ENCODE peak calls at places on chromosomes 2 and 18, in six cellular contexts. N is breast epithelium; T is transverse colon; X is CD8-positive, alpha-beta memory T cell; P is epithelial cell of esophagus; Q is astrocyte of the spinal cord. O is an unnamed sample.

GRCh38 chr2:85929096-85930044 is 40.6 kb upstream of the ST3GAL5 start:
- DNase-seq in N (no peak), X (no peak), T (no peak), P (no peak), Q (no peak), O (no peak)

GRCh38 chr2:8580316-8581047 is 101.4 kb upstream of the ID2 start:
- DNase-seq in X (no peak), Q (no peak), N (no peak), P (no peak), T (no peak), O (no peak)

GRCh38 chr2:205808493-205809121 is 126.3 kb downstream of the NRP2 start:
- DNase-seq in Q (no peak), T (no peak), N (no peak), P (no peak), X (no peak), O (no peak)

GRCh38 chr2:168119519-168120141 is 127.8 kb downstream of the STK39 start:
- DNase-seq in N (no peak), X (no peak), Q (peak; percentile 78), T (no peak), P (peak; percentile 73), O (no peak)

GRCh38 chr2:100611079-100612029 is 48.6 kb downstream of the PDCL3 start:
- DNase-seq in X (no peak), Q (no peak), P (no peak), T (no peak), N (no peak), O (no peak)

GRCh38 chr2:38552259-38552658 is 50.5 kb downstream of the HNRNPLL start:
- DNase-seq in Q (no peak), T (no peak), X (no peak), P (no peak), N (no peak), O (no peak)

GRCh38 chr2:240557101-240557751 is 562 bp downstream of the ANKMY1 start:
- DNase-seq in X (no peak), Q (no peak), N (no peak), P (no peak), T (peak; percentile 15), O (no peak)

GRCh38 chr2:236919209-236919608 is 166.5 kb upstream of the COPS8 start:
- DNase-seq in T (no peak), N (no peak), X (no peak), P (peak; percentile 76), Q (peak; percentile 14), O (peak; percentile 26)

GRCh38 chr2:159516241-159516758 is 100.0 kb downstream of the BAZ2B start:
- DNase-seq in Q (peak; percentile 59), N (no peak), P (peak; percentile 89), T (peak; percentile 23), X (no peak), O (no peak)

GRCh38 chr2:23595601-23596251 is 210.7 kb downstream of the KLHL29 start:
- DNase-seq in Q (peak; percentile 78), X (no peak), P (no peak), T (no peak), N (no peak), O (peak; percentile 40)

GRCh38 chr2:216710531-216711282 is 15.4 kb upstream of the IGFBP5 start:
- DNase-seq in Q (no peak), N (no peak), X (no peak), T (no peak), P (no peak), O (no peak)

GRCh38 chr2:141015339-141016047 is 1115.3 kb downstream of the LRP1B start:
- DNase-seq in N (no peak), P (no peak), Q (peak; percentile 76), T (no peak), X (no peak), O (no peak)

GRCh38 chr2:237752761-237753165 is 45.8 kb upstream of the RBM44 start:
- DNase-seq in P (no peak), X (no peak), Q (no peak), T (no peak), N (no peak), O (no peak)

GRCh38 chr2:201275991-201276390 is 15.7 kb downstream of the CASP8 start:
- DNase-seq in T (no peak), P (no peak), N (no peak), X (no peak), Q (no peak), O (no peak)

GRCh38 chr2:3461781-3462492 is 57.4 kb downstream of the ADI1 start:
- DNase-seq in N (no peak), T (no peak), X (no peak), Q (peak; percentile 70), P (peak; percentile 61), O (no peak)
- H3K4me3 ChIP-seq in N (no peak overlapping the region), T (no peak overlapping the region), X (no peak overlapping the region), Q (no peak overlapping the region), P (no peak overlapping the region), O (no peak overlapping the region)

GRCh38 chr2:230852113-230852512 is 12.6 kb upstream of the ITM2C start:
- DNase-seq in T (no peak), Q (no peak), P (no peak), N (no peak), X (no peak), O (no peak)

GRCh38 chr2:230846360-230846759 is 18.4 kb upstream of the ITM2C start:
- DNase-seq in T (no peak), Q (no peak), X (no peak), P (no peak), N (no peak), O (no peak)

GRCh38 chr2:230850358-230850658 is 14.4 kb upstream of the ITM2C start:
- DNase-seq in X (no peak), P (no peak), T (no peak), Q (no peak), N (no peak), O (no peak)

GRCh38 chr2:230849633-230850357 is 14.9 kb upstream of the ITM2C start:
- DNase-seq in N (no peak), P (peak; percentile 45), X (peak; percentile 63), T (peak; percentile 61), Q (no peak), O (peak; percentile 46)

GRCh38 chr2:230847883-230848388 is 16.8 kb upstream of the ITM2C start:
- DNase-seq in T (peak; percentile 95), P (peak; percentile 78), Q (peak; percentile 82), X (peak; percentile 81), N (peak; percentile 74), O (peak; percentile 87)
- H3K4me3 ChIP-seq in T (peak overlapping the region; percentile 8), P (peak overlapping the region; percentile 4), Q (no peak overlapping the region), X (no peak overlapping the region), N (no peak overlapping the region), O (no peak overlapping the region)

GRCh38 chr2:200156140-200156858 is 150.2 kb upstream of the SPATS2L start:
- DNase-seq in X (no peak), N (no peak), P (peak; percentile 93), T (no peak), Q (peak; percentile 89), O (no peak)
- H3K4me3 ChIP-seq in X (no peak overlapping the region), N (peak overlapping the region; percentile 27), P (peak overlapping the region; percentile 19), T (peak overlapping the region; percentile 7), Q (peak overlapping the region; percentile 34), O (no peak overlapping the region)

GRCh38 chr18:10042492-10042891 is 128.7 kb downstream of the VAPA start:
- DNase-seq in Q (no peak), X (no peak), P (no peak), N (no peak), T (no peak), O (no peak)

GRCh38 chr18:10038268-10038667 is 124.5 kb downstream of the VAPA start:
- DNase-seq in X (no peak), Q (no peak), T (no peak), P (no peak), N (no peak), O (no peak)

GRCh38 chr18:10044054-10044453 is 130.2 kb downstream of the VAPA start:
- DNase-seq in T (no peak), Q (no peak), N (no peak), X (no peak), P (no peak), O (no peak)

GRCh38 chr18:10040287-10041011 is 126.6 kb downstream of the VAPA start:
- DNase-seq in Q (no peak), X (no peak), P (no peak), T (no peak), N (no peak), O (no peak)

DNA sequence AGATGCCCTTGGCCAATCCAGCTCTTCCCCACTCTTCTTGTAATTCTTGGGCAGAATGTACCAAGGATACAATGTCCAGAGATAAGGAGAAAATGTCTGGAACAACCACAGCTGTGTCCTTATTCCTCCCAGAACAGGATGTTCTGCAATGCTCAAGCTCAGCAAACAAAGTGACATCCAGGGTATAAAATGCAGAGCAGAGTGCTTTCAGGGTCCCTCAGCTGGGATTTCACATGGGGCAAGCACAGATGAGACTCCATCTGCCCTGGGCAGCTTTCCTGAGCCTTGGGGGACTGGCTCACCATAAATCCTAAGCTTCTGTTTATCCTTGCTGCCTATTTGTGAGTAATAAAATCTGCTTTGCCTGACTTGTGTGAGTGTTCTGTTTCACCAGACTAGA is 127.4 kb downstream of the VAPA start:
- DNase-seq in X (no peak), N (no peak), T (peak; percentile 55), P (no peak), Q (peak; percentile 55), O (no peak)
- H3K4me3 ChIP-seq in X (no peak overlapping the region), N (no peak overlapping the region), T (no peak overlapping the region), P (no peak overlapping the region), Q (no peak overlapping the region), O (no peak overlapping the region)

GRCh38 chr2:187580462-187581124 is 26.4 kb upstream of the TFPI start:
- DNase-seq in P (peak; percentile 69), T (no peak), X (no peak), Q (peak; percentile 87), N (no peak), O (no peak)

GRCh38 chr2:187573722-187574121 is 19.5 kb upstream of the TFPI start:
- DNase-seq in X (no peak), T (no peak), P (no peak), N (no peak), Q (no peak), O (no peak)

GRCh38 chr2:187576906-187577305 is 22.7 kb upstream of the TFPI start:
- DNase-seq in N (no peak), P (no peak), Q (no peak), T (no peak), X (no peak), O (no peak)

GRCh38 chr2:187577310-187577709 is 23.1 kb upstream of the TFPI start:
- DNase-seq in T (no peak), P (no peak), N (no peak), Q (no peak), X (no peak), O (no peak)

GRCh38 chr2:187575081-187576067 is 21.1 kb upstream of the TFPI start:
- DNase-seq in T (no peak), P (no peak), X (no peak), N (no peak), Q (peak; percentile 62), O (no peak)
- H3K4me3 ChIP-seq in T (no peak overlapping the region), P (no peak overlapping the region), X (no peak overlapping the region), N (no peak overlapping the region), Q (no peak overlapping the region), O (no peak overlapping the region)

DNA sequence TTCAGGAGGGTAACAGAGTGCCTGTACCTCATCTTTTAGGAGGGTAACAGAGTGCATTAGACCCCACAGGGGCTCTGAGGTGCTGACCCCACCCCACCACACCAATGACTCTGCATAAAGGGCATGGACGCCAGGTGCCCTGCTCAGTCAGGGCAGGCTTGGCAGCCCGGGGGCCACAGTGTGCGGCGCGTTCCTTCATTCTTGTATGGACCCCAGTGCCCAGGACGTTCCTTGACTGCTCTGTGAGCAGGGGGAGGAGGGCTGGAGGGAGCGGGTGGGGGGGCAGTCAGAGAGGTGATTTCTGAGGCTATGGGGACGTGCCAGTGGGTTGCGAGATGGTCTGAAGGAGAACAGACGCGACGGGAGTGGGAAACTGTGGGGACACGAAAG is 168.7 kb upstream of the NCK2 start:
- DNase-seq in P (no peak), Q (no peak), T (no peak), X (no peak), N (no peak), O (no peak)
- H3K4me3 ChIP-seq in P (no peak overlapping the region), Q (no peak overlapping the region), T (no peak overlapping the region), X (no peak overlapping the region), N (no peak overlapping the region), O (no peak overlapping the region)

O was measured in lung.